ENCODE peak calls at places on chromosomes 12 and 14, in six cellular contexts. C is GM23248, M is GM12878, J is mammary epithelial cell, E is OCI-LY7, P is HepG2. H is an unnamed sample. For H3K4me1, the result is how much of the 10 kb centered on the place peaks cover.

GRCh38 chr12:132379996-132380395 is 50.6 kb upstream of the GALNT9 start:
- DNase-seq in C (no peak), P (no peak), J (no peak), E (no peak), M (no peak), H (no peak)

GRCh38 chr12:89707623-89707991 is 1.0 kb downstream of the ATP2B1 start:
- DNase-seq in J (peak), E (peak), P (peak), M (no peak), C (peak), H (no peak)

GRCh38 chr12:50056629-50056976 is 793 bp upstream of the ASIC1 start:
- DNase-seq in J (no peak), M (no peak), C (no peak), P (no peak), E (no peak), H (no peak)

GRCh38 chr12:88625316-88625715 is 45.0 kb upstream of the KITLG start:
- DNase-seq in P (no peak), M (no peak), J (no peak), C (no peak), E (no peak), H (no peak)

GRCh38 chr14:73723411-73723798 is 9.2 kb upstream of the PNMA1 start:
- DNase-seq in P (no peak), E (no peak), J (no peak), M (no peak), C (peak), H (no peak)

GRCh38 chr12:124833693-124834122 is 30.0 kb downstream of the SCARB1 start:
- DNase-seq in J (no peak), C (peak), M (no peak), E (no peak), P (no peak), H (no peak)

GRCh38 chr14:91372680-91373495 is 44.7 kb downstream of the CCDC88C start:
- DNase-seq in C (no peak), J (no peak), M (no peak), P (no peak), E (peak), H (no peak)

GRCh38 chr14:66009104-66009503 is 477.1 kb upstream of the CCDC196 start:
- DNase-seq in E (no peak), J (peak), P (no peak), C (peak), M (no peak), H (peak)

GRCh38 chr12:107801150-107801549 is 26.6 kb downstream of the ASCL4 start:
- DNase-seq in P (no peak), C (peak), M (no peak), E (no peak), J (no peak), H (no peak)

GRCh38 chr12:16606201-16606849 is 363 bp upstream of the LMO3 start:
- DNase-seq in C (peak), E (peak), P (no peak), M (no peak), J (peak), H (peak)

GRCh38 chr14:58635041-58635440 is 2.7 kb upstream of the DACT1 start:
- DNase-seq in E (no peak), J (no peak), C (no peak), M (no peak), P (no peak), H (no peak)

GRCh38 chr12:46553266-46553665 is 180.7 kb upstream of the SLC38A2 start:
- DNase-seq in C (peak), M (no peak), P (peak), J (peak), E (no peak), H (peak)

GRCh38 chr14:89924224-89924623 is 30.3 kb downstream of the EFCAB11 start:
- DNase-seq in M (no peak), J (no peak), C (peak), P (no peak), E (no peak), H (no peak)

GRCh38 chr14:105907276-105907675 is 380.9 kb downstream of the TMEM121 start:
- DNase-seq in J (no peak), C (no peak), M (no peak), P (no peak), E (no peak), H (no peak)

GRCh38 chr14:65431951-65432350 is 19.4 kb downstream of the FUT8 start:
- DNase-seq in E (no peak), C (peak), M (no peak), P (no peak), J (no peak), H (peak)

GRCh38 chr14:99215277-99215676 is 56.7 kb downstream of the BCL11B start:
- DNase-seq in C (peak), J (peak), M (no peak), P (no peak), E (no peak), H (no peak)
- H3K4me3 ChIP-seq in C (peak), J (peak), M (no peak), P (no peak), E (no peak), H (no peak)

DNA sequence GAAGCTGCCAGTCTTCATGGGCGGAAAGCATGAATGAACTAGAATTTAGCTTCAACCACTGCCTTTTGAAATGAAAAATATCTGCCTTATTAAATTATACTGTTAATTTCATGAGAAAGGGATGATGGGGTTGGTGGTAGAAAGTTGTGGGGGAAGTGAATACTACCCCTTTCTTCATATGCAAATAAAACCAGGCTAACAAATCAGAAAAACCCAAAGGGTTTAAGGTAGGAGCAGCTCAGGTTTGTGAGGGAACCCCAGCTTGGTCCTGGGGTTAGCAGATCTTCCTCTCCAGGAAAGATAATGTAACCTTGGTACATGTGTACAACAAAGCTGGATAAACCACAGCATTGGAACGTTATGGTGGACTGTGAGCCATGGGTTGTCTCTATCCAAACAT is 84.0 kb downstream of the PPP2R5C start:
- DNase-seq in J (no peak), E (no peak), P (no peak), C (no peak), M (no peak), H (no peak)
- H3K4me1 ChIP-seq in J (under half), E (half or more), P (under half), C (under half), M (half or more), H (under half)

DNA sequence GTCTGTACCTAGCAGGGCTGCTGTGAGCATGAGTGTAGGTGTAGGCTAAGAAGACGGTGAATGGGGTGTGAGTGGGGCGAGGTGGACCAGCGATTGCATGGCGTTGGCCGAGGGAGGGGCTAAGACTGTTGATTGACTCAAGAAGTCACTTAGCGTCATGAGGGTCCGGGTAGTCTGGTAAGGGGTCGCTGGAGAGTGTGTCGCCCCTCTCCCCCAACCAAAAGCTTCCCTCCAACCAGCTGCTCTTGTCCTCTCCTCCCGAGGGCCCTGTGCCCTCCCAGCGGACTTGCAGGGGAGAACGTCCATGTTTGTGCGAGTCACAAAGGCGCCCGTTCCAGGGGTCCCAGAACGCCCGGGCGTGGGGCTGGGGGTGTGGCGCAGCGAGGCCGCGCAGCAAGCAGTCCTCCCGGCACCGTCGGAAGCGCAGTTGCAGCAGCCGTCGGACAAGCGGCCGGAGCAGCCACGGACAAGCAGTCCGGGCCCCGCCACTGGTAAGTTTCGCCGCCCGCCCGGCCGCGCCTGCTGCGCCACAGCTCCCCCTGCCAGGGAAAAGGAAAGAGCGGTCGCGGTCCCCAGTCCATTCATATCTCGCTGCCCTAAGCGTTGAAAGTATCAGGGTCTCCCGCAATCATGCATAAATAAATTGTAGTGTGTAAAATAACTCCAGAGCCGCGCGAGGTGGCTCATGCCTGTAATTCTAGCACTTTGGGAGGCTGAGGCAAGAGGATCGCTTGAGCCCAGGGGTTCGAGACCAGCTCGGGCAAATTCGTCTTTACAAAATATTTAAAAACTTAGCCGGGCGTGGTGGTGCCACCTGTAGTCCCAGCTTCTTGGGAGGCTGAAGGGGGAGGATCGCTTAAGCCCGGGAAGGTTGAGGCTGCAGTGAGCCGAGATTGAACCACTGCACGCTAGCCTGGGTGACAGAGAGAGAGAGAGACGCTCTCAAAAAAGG is at the start of gene CCDC63:
- DNase-seq in P (peak), C (peak), E (no peak), J (no peak), M (no peak), H (peak)
- H2AFZ ChIP-seq in P (no peak), C (peak), E (no peak), J (peak), M (peak), H (no peak)

GRCh38 chr14:100708349-100709217 is 18.1 kb upstream of the DLK1 start:
- DNase-seq in J (no peak), M (no peak), P (peak), C (peak), E (no peak), H (peak)
- H3K4me3 ChIP-seq in J (no peak), M (no peak), P (no peak), C (no peak), E (no peak), H (no peak)

GRCh38 chr14:53605562-53605961 is 351.1 kb downstream of the BMP4 start:
- DNase-seq in M (no peak), J (no peak), E (no peak), P (no peak), C (no peak), H (no peak)

GRCh38 chr14:53609009-53609408 is 347.6 kb downstream of the BMP4 start:
- DNase-seq in M (no peak), C (no peak), J (no peak), E (no peak), P (no peak), H (no peak)

GRCh38 chr14:53603994-53604393 is 352.6 kb downstream of the BMP4 start:
- DNase-seq in M (no peak), J (no peak), E (peak), P (no peak), C (no peak), H (no peak)

GRCh38 chr14:53610947-53611346 is 345.7 kb downstream of the BMP4 start:
- DNase-seq in P (peak), E (no peak), C (no peak), J (no peak), M (no peak), H (no peak)

DNA sequence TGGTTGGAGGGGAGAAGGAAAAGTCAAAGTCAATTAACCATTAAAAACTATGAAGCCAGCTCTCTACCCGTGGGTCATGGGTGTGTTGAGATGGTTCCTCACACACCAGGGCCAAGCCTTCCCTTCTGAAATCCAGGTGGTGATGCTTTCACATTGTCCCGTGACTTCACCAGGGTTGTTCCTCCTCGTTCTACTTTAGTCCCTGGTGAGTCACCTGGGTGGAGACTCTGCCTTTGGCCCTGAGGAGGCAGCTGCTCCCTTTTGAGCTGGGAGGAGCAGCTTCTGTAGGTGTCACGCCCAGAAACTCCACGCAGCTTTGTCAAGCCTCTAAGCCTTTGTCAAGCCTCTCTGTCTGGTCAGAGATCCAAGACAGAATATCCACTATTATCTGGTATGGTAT is 348.3 kb downstream of the BMP4 start:
- DNase-seq in J (peak), P (no peak), M (no peak), E (peak), C (peak), H (peak)
- H3K4me1 ChIP-seq in J (under half), P (half or more), M (under half), E (half or more), C (under half), H (under half)

GRCh38 chr14:68630081-68630571 is 162.7 kb downstream of the ZFP36L1 start:
- DNase-seq in P (no peak), J (no peak), M (no peak), C (no peak), E (no peak), H (peak)

GRCh38 chr14:68632591-68632895 is 160.3 kb downstream of the ZFP36L1 start:
- DNase-seq in E (no peak), P (no peak), J (no peak), M (no peak), C (no peak), H (no peak)

GRCh38 chr14:68631691-68632590 is 160.9 kb downstream of the ZFP36L1 start:
- DNase-seq in E (no peak), J (no peak), M (no peak), C (no peak), P (no peak), H (no peak)

GRCh38 chr14:68630611-68631013 is 162.3 kb downstream of the ZFP36L1 start:
- DNase-seq in M (no peak), J (no peak), C (no peak), P (peak), E (no peak), H (peak)

DNA sequence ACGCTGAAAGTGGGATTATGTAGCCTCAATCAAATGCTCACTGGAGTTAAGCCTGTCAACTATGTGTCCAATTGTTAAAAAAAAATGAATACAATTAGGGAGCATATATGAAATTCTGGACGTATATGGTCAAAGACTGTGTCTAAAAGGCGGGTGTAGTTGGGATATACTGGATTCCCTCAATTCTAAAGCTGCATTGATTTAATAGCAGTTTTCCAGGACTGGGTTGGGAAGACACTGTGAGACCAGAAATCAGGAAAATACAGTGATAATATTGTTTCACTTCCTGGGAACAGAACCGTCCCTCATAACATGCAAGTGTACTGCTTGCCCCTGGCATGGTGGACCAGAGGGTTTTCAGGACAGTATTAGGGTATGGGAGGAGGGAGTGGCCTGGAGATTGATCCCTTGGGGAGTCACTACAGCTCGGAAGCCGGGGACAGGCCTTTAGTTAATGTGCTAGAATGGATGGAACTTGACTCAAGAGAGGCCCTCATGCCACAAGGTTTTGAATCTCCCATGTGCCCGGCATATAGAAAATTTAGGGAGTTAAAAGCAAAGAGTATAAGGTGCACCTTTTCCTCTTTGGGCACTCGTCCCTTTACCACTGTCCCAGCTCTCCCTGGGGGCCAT is 161.7 kb downstream of the ZFP36L1 start:
- DNase-seq in C (no peak), M (no peak), P (no peak), E (no peak), J (no peak), H (peak)
- H2AFZ ChIP-seq in C (no peak), M (no peak), P (no peak), E (no peak), J (no peak), H (no peak)

DNA sequence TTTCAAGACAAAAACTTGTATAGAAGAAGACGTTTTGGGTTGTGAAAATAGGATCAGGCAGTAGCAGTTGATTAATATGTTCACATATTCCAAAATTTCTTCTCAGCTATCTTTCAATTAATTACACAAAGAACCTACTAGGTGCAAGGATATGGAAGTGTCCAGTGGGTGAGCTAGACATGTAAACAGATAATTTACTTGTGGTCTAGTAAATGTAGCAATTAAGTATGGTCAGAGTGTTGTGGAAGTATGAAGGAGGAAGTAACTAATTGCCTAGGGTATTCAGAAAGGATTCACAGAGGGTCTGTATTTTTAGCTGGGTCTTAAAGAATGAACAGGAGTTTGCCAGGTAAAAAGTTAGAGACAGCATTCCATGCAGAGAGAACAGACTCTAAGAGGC is 5.9 kb downstream of the GOLGA5 start:
- DNase-seq in P (no peak), C (peak), J (no peak), E (no peak), M (no peak), H (no peak)
- H3K4me3 ChIP-seq in P (no peak), C (peak), J (no peak), E (no peak), M (no peak), H (no peak)

GRCh38 chr12:64098709-64099354 is 123.3 kb downstream of the KICS2 start:
- DNase-seq in C (peak), M (no peak), J (no peak), P (no peak), E (no peak), H (no peak)
- H3K4me1 ChIP-seq in C (half or more), M (under half), J (under half), P (under half), E (under half), H (under half)